ENCODE peak calls at places on chromosomes 13 and 19, in nine cellular contexts. One of them, this sample, is unnamed.

GRCh38 chr13:39526499-39526898 is 76.5 kb downstream of the LHFPL6 start:
- DNase-seq in heart left ventricle: no peak
- DNase-seq in neuronal stem cell: no peak
- DNase-seq in upper lobe of right lung: no peak
- DNase-seq in H9: no peak
- DNase-seq in astrocyte: no peak
- DNase-seq in body of pancreas: no peak
- DNase-seq in fibroblast of lung: no peak
- DNase-seq in CD8-positive, alpha-beta memory T cell: no peak
- DNase-seq in this sample: no peak

GRCh38 chr13:72960541-72960940 is 98.3 kb upstream of the KLF5 start:
- DNase-seq in CD8-positive, alpha-beta memory T cell: no peak
- DNase-seq in upper lobe of right lung: no peak
- DNase-seq in body of pancreas: no peak
- DNase-seq in heart left ventricle: no peak
- DNase-seq in neuronal stem cell: no peak
- DNase-seq in H9: no peak
- DNase-seq in astrocyte: no peak
- DNase-seq in fibroblast of lung: no peak
- DNase-seq in this sample: no peak

GRCh38 chr19:309206-309565 is 18.0 kb upstream of the PLPP2 start:
- DNase-seq in fibroblast of lung: no peak
- DNase-seq in body of pancreas: no peak
- DNase-seq in heart left ventricle: no peak
- DNase-seq in H9: no peak
- DNase-seq in neuronal stem cell: no peak
- DNase-seq in astrocyte: no peak
- DNase-seq in upper lobe of right lung: peak; percentile 52
- DNase-seq in CD8-positive, alpha-beta memory T cell: no peak
- DNase-seq in this sample: no peak

GRCh38 chr13:101210774-101211173 is 205.5 kb downstream of the NALCN start:
- DNase-seq in heart left ventricle: no peak
- DNase-seq in body of pancreas: no peak
- DNase-seq in neuronal stem cell: no peak
- DNase-seq in fibroblast of lung: no peak
- DNase-seq in CD8-positive, alpha-beta memory T cell: no peak
- DNase-seq in astrocyte: no peak
- DNase-seq in upper lobe of right lung: no peak
- DNase-seq in H9: no peak
- DNase-seq in this sample: no peak

GRCh38 chr13:47480121-47480520 is 521.0 kb downstream of the SUCLA2 start:
- DNase-seq in neuronal stem cell: no peak
- DNase-seq in astrocyte: peak; percentile 93
- DNase-seq in upper lobe of right lung: no peak
- DNase-seq in CD8-positive, alpha-beta memory T cell: no peak
- DNase-seq in heart left ventricle: no peak
- DNase-seq in H9: no peak
- DNase-seq in body of pancreas: no peak
- DNase-seq in fibroblast of lung: peak; percentile 95
- DNase-seq in this sample: no peak

GRCh38 chr13:98240131-98240530 is 63.1 kb upstream of the RNF113B start:
- DNase-seq in H9: no peak
- DNase-seq in neuronal stem cell: no peak
- DNase-seq in body of pancreas: no peak
- DNase-seq in fibroblast of lung: no peak
- DNase-seq in CD8-positive, alpha-beta memory T cell: no peak
- DNase-seq in astrocyte: no peak
- DNase-seq in upper lobe of right lung: no peak
- DNase-seq in heart left ventricle: no peak
- DNase-seq in this sample: no peak

GRCh38 chr13:32940601-32941000 is 75.6 kb upstream of the KL start:
- DNase-seq in upper lobe of right lung: no peak
- DNase-seq in astrocyte: peak; percentile 30
- DNase-seq in body of pancreas: peak; percentile 22
- DNase-seq in heart left ventricle: peak; percentile 74
- DNase-seq in CD8-positive, alpha-beta memory T cell: no peak
- DNase-seq in fibroblast of lung: peak; percentile 45
- DNase-seq in neuronal stem cell: no peak
- DNase-seq in H9: no peak
- DNase-seq in this sample: no peak

GRCh38 chr13:111284579-111284978 is 35.9 kb upstream of the TEX29 start:
- DNase-seq in body of pancreas: peak; percentile 28
- DNase-seq in astrocyte: no peak
- DNase-seq in heart left ventricle: no peak
- DNase-seq in H9: no peak
- DNase-seq in fibroblast of lung: no peak
- DNase-seq in CD8-positive, alpha-beta memory T cell: no peak
- DNase-seq in neuronal stem cell: no peak
- DNase-seq in upper lobe of right lung: no peak
- DNase-seq in this sample: no peak

GRCh38 chr19:45777395-45777961 is 4.8 kb downstream of the DMPK start:
- DNase-seq in astrocyte: no peak
- DNase-seq in upper lobe of right lung: no peak
- DNase-seq in body of pancreas: no peak
- DNase-seq in H9: no peak
- DNase-seq in neuronal stem cell: no peak
- DNase-seq in fibroblast of lung: no peak
- DNase-seq in CD8-positive, alpha-beta memory T cell: no peak
- DNase-seq in heart left ventricle: no peak
- DNase-seq in this sample: no peak

GRCh38 chr13:113129480-113129879 is 6.9 kb downstream of the F10 start:
- DNase-seq in neuronal stem cell: no peak
- DNase-seq in H9: peak; percentile 69
- DNase-seq in heart left ventricle: no peak
- DNase-seq in body of pancreas: peak; percentile 5
- DNase-seq in CD8-positive, alpha-beta memory T cell: no peak
- DNase-seq in fibroblast of lung: no peak
- DNase-seq in astrocyte: no peak
- DNase-seq in upper lobe of right lung: no peak
- DNase-seq in this sample: no peak

GRCh38 chr13:84137292-84137691 is 255.0 kb upstream of the SLITRK1 start:
- DNase-seq in astrocyte: peak; percentile 37
- DNase-seq in H9: no peak
- DNase-seq in heart left ventricle: peak; percentile 37
- DNase-seq in neuronal stem cell: no peak
- DNase-seq in fibroblast of lung: no peak
- DNase-seq in body of pancreas: no peak
- DNase-seq in upper lobe of right lung: no peak
- DNase-seq in CD8-positive, alpha-beta memory T cell: peak; percentile 79
- DNase-seq in this sample: peak; percentile 54

GRCh38 chr19:39830847-39831246 is 3.1 kb downstream of the DYRK1B start:
- DNase-seq in CD8-positive, alpha-beta memory T cell: no peak
- DNase-seq in neuronal stem cell: no peak
- DNase-seq in upper lobe of right lung: no peak
- DNase-seq in astrocyte: no peak
- DNase-seq in heart left ventricle: no peak
- DNase-seq in body of pancreas: no peak
- DNase-seq in H9: no peak
- DNase-seq in fibroblast of lung: no peak
- DNase-seq in this sample: no peak

GRCh38 chr19:12665281-12665573 is 1.3 kb downstream of the MAN2B1 start:
- DNase-seq in neuronal stem cell: no peak
- DNase-seq in CD8-positive, alpha-beta memory T cell: peak; percentile 47
- DNase-seq in astrocyte: no peak
- DNase-seq in body of pancreas: no peak
- DNase-seq in fibroblast of lung: no peak
- DNase-seq in H9: no peak
- DNase-seq in heart left ventricle: peak; percentile 78
- DNase-seq in upper lobe of right lung: peak; percentile 79
- DNase-seq in this sample: peak; percentile 22

GRCh38 chr19:23817519-23817918 is 58.8 kb upstream of the ZNF681 start:
- DNase-seq in neuronal stem cell: no peak
- DNase-seq in H9: peak; percentile 41
- DNase-seq in CD8-positive, alpha-beta memory T cell: no peak
- DNase-seq in heart left ventricle: no peak
- DNase-seq in body of pancreas: peak; percentile 53
- DNase-seq in upper lobe of right lung: no peak
- DNase-seq in astrocyte: peak; percentile 8
- DNase-seq in fibroblast of lung: peak; percentile 22
- DNase-seq in this sample: no peak

GRCh38 chr19:44607049-44607448 is 6.3 kb upstream of the IGSF23 start:
- DNase-seq in upper lobe of right lung: no peak
- DNase-seq in fibroblast of lung: peak; percentile 69
- DNase-seq in body of pancreas: no peak
- DNase-seq in astrocyte: peak; percentile 25
- DNase-seq in CD8-positive, alpha-beta memory T cell: no peak
- DNase-seq in H9: no peak
- DNase-seq in neuronal stem cell: no peak
- DNase-seq in heart left ventricle: no peak
- DNase-seq in this sample: no peak

GRCh38 chr13:77389617-77389984 is 62.7 kb upstream of the MYCBP2 start:
- DNase-seq in neuronal stem cell: no peak
- DNase-seq in H9: no peak
- DNase-seq in fibroblast of lung: no peak
- DNase-seq in heart left ventricle: no peak
- DNase-seq in astrocyte: no peak
- DNase-seq in CD8-positive, alpha-beta memory T cell: no peak
- DNase-seq in body of pancreas: no peak
- DNase-seq in upper lobe of right lung: no peak
- DNase-seq in this sample: no peak

GRCh38 chr19:46958542-46958941 is 61.1 kb upstream of the NPAS1 start:
- DNase-seq in H9: no peak
- DNase-seq in body of pancreas: no peak
- DNase-seq in CD8-positive, alpha-beta memory T cell: no peak
- DNase-seq in upper lobe of right lung: no peak
- DNase-seq in heart left ventricle: no peak
- DNase-seq in neuronal stem cell: no peak
- DNase-seq in astrocyte: peak; percentile 39
- DNase-seq in fibroblast of lung: peak; percentile 41
- DNase-seq in this sample: no peak

GRCh38 chr13:30479154-30479553 is 13.4 kb upstream of the HMGB1 start:
- DNase-seq in CD8-positive, alpha-beta memory T cell: no peak
- DNase-seq in heart left ventricle: no peak
- DNase-seq in fibroblast of lung: no peak
- DNase-seq in H9: no peak
- DNase-seq in upper lobe of right lung: no peak
- DNase-seq in astrocyte: no peak
- DNase-seq in body of pancreas: no peak
- DNase-seq in neuronal stem cell: no peak
- DNase-seq in this sample: no peak

GRCh38 chr19:54298357-54299125 is 14.4 kb downstream of the LILRA5 start:
- DNase-seq in body of pancreas: no peak
- DNase-seq in neuronal stem cell: no peak
- DNase-seq in CD8-positive, alpha-beta memory T cell: no peak
- DNase-seq in H9: no peak
- DNase-seq in astrocyte: no peak
- DNase-seq in upper lobe of right lung: no peak
- DNase-seq in fibroblast of lung: no peak
- DNase-seq in heart left ventricle: no peak
- DNase-seq in this sample: no peak

DNA sequence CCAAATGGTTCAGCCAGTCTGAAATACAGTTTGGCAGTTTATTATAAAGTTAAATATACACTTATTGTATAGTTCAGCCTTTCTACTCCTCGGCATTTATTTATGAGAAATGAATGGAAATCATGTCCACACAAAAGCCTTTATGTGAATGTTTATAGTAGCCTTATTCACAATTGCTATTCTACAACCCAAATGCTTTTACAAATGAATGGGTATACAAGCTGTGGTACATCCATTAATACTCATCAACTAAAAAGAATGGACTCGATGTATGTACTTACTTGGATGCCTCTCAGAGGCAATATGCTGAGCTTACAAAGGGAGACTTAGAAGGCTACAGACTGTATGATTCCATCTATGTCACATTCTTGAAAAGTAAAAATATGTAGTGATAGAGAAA is 150.7 kb downstream of the NBEA start:
- DNase-seq in neuronal stem cell: no peak
- DNase-seq in astrocyte: no peak
- DNase-seq in fibroblast of lung: no peak
- DNase-seq in upper lobe of right lung: no peak
- DNase-seq in heart left ventricle: no peak
- DNase-seq in CD8-positive, alpha-beta memory T cell: no peak
- DNase-seq in H9: no peak
- DNase-seq in body of pancreas: no peak
- DNase-seq in this sample: no peak
- H3K27me3 ChIP-seq in neuronal stem cell: no peaks in the 10 kb centered on the region
- H3K27me3 ChIP-seq in astrocyte: no peaks in the 10 kb centered on the region
- H3K27me3 ChIP-seq in fibroblast of lung: no peaks in the 10 kb centered on the region
- H3K27me3 ChIP-seq in upper lobe of right lung: no peaks in the 10 kb centered on the region
- H3K27me3 ChIP-seq in heart left ventricle: no peaks in the 10 kb centered on the region
- H3K27me3 ChIP-seq in CD8-positive, alpha-beta memory T cell: no peaks in the 10 kb centered on the region
- H3K27me3 ChIP-seq in H9: no peaks in the 10 kb centered on the region
- H3K27me3 ChIP-seq in body of pancreas: no peaks in the 10 kb centered on the region
- H3K27me3 ChIP-seq in this sample: no peaks in the 10 kb centered on the region

GRCh38 chr19:35171730-35172129 is 17.2 kb downstream of the FXYD5 start:
- DNase-seq in H9: no peak
- DNase-seq in CD8-positive, alpha-beta memory T cell: no peak
- DNase-seq in upper lobe of right lung: no peak
- DNase-seq in neuronal stem cell: no peak
- DNase-seq in astrocyte: no peak
- DNase-seq in body of pancreas: no peak
- DNase-seq in fibroblast of lung: no peak
- DNase-seq in heart left ventricle: no peak
- DNase-seq in this sample: no peak
- H3K4me1 ChIP-seq in H9: no peaks in the 10 kb centered on the region
- H3K4me1 ChIP-seq in CD8-positive, alpha-beta memory T cell: peaks cover 35% of the 10 kb centered on the region
- H3K4me1 ChIP-seq in upper lobe of right lung: peaks cover 19% of the 10 kb centered on the region
- H3K4me1 ChIP-seq in neuronal stem cell: peaks cover 2% of the 10 kb centered on the region
- H3K4me1 ChIP-seq in astrocyte: no peaks in the 10 kb centered on the region
- H3K4me1 ChIP-seq in body of pancreas: no peaks in the 10 kb centered on the region
- H3K4me1 ChIP-seq in fibroblast of lung: peaks cover 2% of the 10 kb centered on the region
- H3K4me1 ChIP-seq in heart left ventricle: no peaks in the 10 kb centered on the region
- H3K4me1 ChIP-seq in this sample: peaks cover 25% of the 10 kb centered on the region

GRCh38 chr19:35247526-35248309 is 1.1 kb upstream of the LSR start:
- DNase-seq in astrocyte: no peak
- DNase-seq in body of pancreas: peak; percentile 94
- DNase-seq in fibroblast of lung: no peak
- DNase-seq in upper lobe of right lung: peak; percentile 92
- DNase-seq in CD8-positive, alpha-beta memory T cell: peak; percentile 38
- DNase-seq in neuronal stem cell: peak; percentile 88
- DNase-seq in H9: peak; percentile 97
- DNase-seq in heart left ventricle: no peak
- DNase-seq in this sample: peak; percentile 40
- H3K27ac ChIP-seq in astrocyte: no peak overlapping the region
- H3K27ac ChIP-seq in body of pancreas: peak overlapping the region; percentile 100
- H3K27ac ChIP-seq in fibroblast of lung: no peak overlapping the region
- H3K27ac ChIP-seq in upper lobe of right lung: peak overlapping the region; percentile 95
- H3K27ac ChIP-seq in CD8-positive, alpha-beta memory T cell: peak overlapping the region; percentile 88
- H3K27ac ChIP-seq in neuronal stem cell: peak overlapping the region; percentile 84
- H3K27ac ChIP-seq in H9: peak overlapping the region; percentile 99
- H3K27ac ChIP-seq in heart left ventricle: peak overlapping the region; percentile 69
- H3K27ac ChIP-seq in this sample: peak overlapping the region; percentile 78

DNA sequence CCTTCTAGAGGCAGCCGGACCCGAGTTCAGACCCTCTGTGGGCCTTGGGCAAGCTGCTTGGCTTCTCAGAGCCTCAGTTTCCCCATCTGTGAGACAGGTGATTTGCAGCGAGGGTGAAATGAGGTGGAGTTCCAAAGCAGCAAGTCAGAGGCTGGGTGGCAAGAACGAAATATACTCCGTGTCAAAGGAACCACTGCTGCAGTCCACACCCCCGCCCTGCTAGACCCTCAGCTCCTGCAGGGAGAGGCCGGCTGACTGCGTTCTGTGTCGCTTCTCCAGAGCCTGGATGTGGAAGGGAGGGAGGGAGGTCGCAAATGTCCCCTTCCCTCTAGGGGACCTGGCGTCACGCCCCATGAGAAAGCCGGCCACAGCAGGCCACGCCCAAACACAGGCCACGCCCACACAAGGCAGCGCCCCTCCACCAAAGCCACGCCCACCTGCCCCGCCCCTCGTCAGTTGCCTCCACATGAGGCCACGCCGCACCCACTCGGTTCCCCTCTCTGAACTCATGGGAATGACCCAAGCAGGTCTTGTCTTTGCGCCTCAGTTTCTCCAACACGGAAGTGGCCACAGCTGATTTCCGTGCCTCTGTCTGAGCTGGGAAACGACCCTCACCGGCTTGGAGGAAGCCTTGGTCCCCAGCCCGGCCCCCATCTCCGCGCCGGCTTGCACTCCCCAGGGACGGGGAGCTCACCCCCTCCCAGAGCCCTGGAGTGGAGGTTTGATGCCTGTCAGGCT is 38.3 kb upstream of the TCF3 start:
- DNase-seq in body of pancreas: no peak
- DNase-seq in fibroblast of lung: no peak
- DNase-seq in heart left ventricle: no peak
- DNase-seq in neuronal stem cell: peak; percentile 57
- DNase-seq in upper lobe of right lung: peak; percentile 81
- DNase-seq in astrocyte: no peak
- DNase-seq in H9: peak; percentile 87
- DNase-seq in CD8-positive, alpha-beta memory T cell: no peak
- DNase-seq in this sample: peak; percentile 48
- H3K27me3 ChIP-seq in body of pancreas: no peaks in the 10 kb centered on the region
- H3K27me3 ChIP-seq in fibroblast of lung: no peaks in the 10 kb centered on the region
- H3K27me3 ChIP-seq in heart left ventricle: peaks cover 22% of the 10 kb centered on the region
- H3K27me3 ChIP-seq in neuronal stem cell: peaks cover 26% of the 10 kb centered on the region
- H3K27me3 ChIP-seq in upper lobe of right lung: peaks cover 42% of the 10 kb centered on the region
- H3K27me3 ChIP-seq in astrocyte: peaks cover 20% of the 10 kb centered on the region
- H3K27me3 ChIP-seq in H9: no peaks in the 10 kb centered on the region
- H3K27me3 ChIP-seq in CD8-positive, alpha-beta memory T cell: peaks cover 17% of the 10 kb centered on the region
- H3K27me3 ChIP-seq in this sample: peaks cover 12% of the 10 kb centered on the region

This sample was measured in effector memory CD4-positive, alpha-beta T cell.